ENCODE peak calls at places on chromosome 16, in six cellular contexts. O, E, T, W, A and R are unnamed samples.

GRCh38 chr16:68592466-68593337 is 52.4 kb upstream of the CDH3 start:
- DNase-seq in O (no peak), E (no peak), T (no peak), W (no peak), A (no peak), R (no peak)

GRCh38 chr16:66572356-66572755 is 6.1 kb downstream of the CMTM1 start:
- DNase-seq in O (no peak), E (no peak), T (no peak), W (no peak), A (no peak), R (no peak)

GRCh38 chr16:68902376-68903345 is 59.3 kb downstream of the TANGO6 start:
- DNase-seq in O (no peak), E (no peak), T (peak), W (peak), A (peak), R (peak)

GRCh38 chr16:13863075-13863765 is 56.7 kb upstream of the ERCC4 start:
- DNase-seq in O (no peak), E (no peak), T (no peak), W (no peak), A (no peak), R (no peak)

GRCh38 chr16:4506450-4506849 is 30.3 kb downstream of the HMOX2 start:
- DNase-seq in O (no peak), E (no peak), T (peak), W (peak), A (no peak), R (peak)

GRCh38 chr16:24135624-24136296 is 120.4 kb upstream of the CACNG3 start:
- DNase-seq in O (no peak), E (no peak), T (no peak), W (no peak), A (no peak), R (no peak)

GRCh38 chr16:58028541-58029070 is 3.1 kb downstream of the MMP15 start:
- DNase-seq in O (no peak), E (no peak), T (no peak), W (no peak), A (no peak), R (no peak)

GRCh38 chr16:78122774-78123315 is 23.4 kb downstream of the WWOX start:
- DNase-seq in O (no peak), E (no peak), T (no peak), W (peak), A (peak), R (no peak)

GRCh38 chr16:80744856-80745255 is 59.5 kb downstream of the CDYL2 start:
- DNase-seq in O (no peak), E (no peak), T (no peak), W (no peak), A (no peak), R (no peak)

GRCh38 chr16:16821261-16821660 is 442.3 kb downstream of the NPIPA7 start:
- DNase-seq in O (no peak), E (no peak), T (no peak), W (no peak), A (no peak), R (no peak)

GRCh38 chr16:78045865-78046581 is 23.7 kb downstream of the CLEC3A start:
- DNase-seq in O (peak), E (peak), T (peak), W (peak), A (peak), R (peak)

GRCh38 chr16:67649494-67649931 is 4.6 kb downstream of the CARMIL2 start:
- DNase-seq in O (no peak), E (no peak), T (no peak), W (no peak), A (no peak), R (no peak)

GRCh38 chr16:11603331-11603750 is 16.6 kb upstream of the LITAF start:
- DNase-seq in O (no peak), E (no peak), T (no peak), W (no peak), A (no peak), R (no peak)

GRCh38 chr16:55809386-55809785 is 23.5 kb downstream of the CES1 start:
- DNase-seq in O (no peak), E (no peak), T (no peak), W (no peak), A (no peak), R (no peak)

GRCh38 chr16:77589071-77589755 is 133.1 kb upstream of the NUDT7 start:
- DNase-seq in O (no peak), E (no peak), T (no peak), W (no peak), A (no peak), R (no peak)

GRCh38 chr16:74770826-74771526 is 3.6 kb downstream of the FA2H start:
- DNase-seq in O (no peak), E (no peak), T (no peak), W (no peak), A (no peak), R (no peak)

GRCh38 chr16:14650629-14651028 is 17.9 kb downstream of the BFAR start:
- DNase-seq in O (no peak), E (no peak), T (no peak), W (no peak), A (no peak), R (no peak)

GRCh38 chr16:57828272-57829161 is 26.2 kb upstream of the KIFC3 start:
- DNase-seq in O (no peak), E (no peak), T (no peak), W (no peak), A (no peak), R (no peak)

GRCh38 chr16:88807142-88807625 is 3.6 kb downstream of the CDT1 start:
- DNase-seq in O (no peak), E (no peak), T (no peak), W (no peak), A (no peak), R (no peak)

GRCh38 chr16:14473488-14473887 is 156.6 kb downstream of the PARN start:
- DNase-seq in O (no peak), E (no peak), T (no peak), W (no peak), A (no peak), R (no peak)

GRCh38 chr16:88907768-88908167 is 41.3 kb upstream of the PABPN1L start:
- DNase-seq in O (no peak), E (no peak), T (no peak), W (no peak), A (no peak), R (no peak)

GRCh38 chr16:67967183-67967955 is 1.1 kb downstream of the SLC12A4 start:
- DNase-seq in O (no peak), E (no peak), T (no peak), W (no peak), A (no peak), R (no peak)

GRCh38 chr16:81585785-81586184 is 141.2 kb downstream of the CMIP start:
- DNase-seq in O (no peak), E (no peak), T (no peak), W (no peak), A (no peak), R (no peak)

GRCh38 chr16:11076259-11077018 is 132.1 kb downstream of the CLEC16A start:
- DNase-seq in O (no peak), E (no peak), T (no peak), W (peak), A (no peak), R (no peak)

GRCh38 chr16:11852092-11852809 is 909 bp upstream of the RSL1D1 start:
- DNase-seq in O (no peak), E (no peak), T (no peak), W (no peak), A (no peak), R (no peak)

GRCh38 chr16:89325861-89326471 is 108.5 kb downstream of the ZNF778 start:
- DNase-seq in O (peak), E (no peak), T (no peak), W (peak), A (peak), R (no peak)

GRCh38 chr16:3188925-3189825 is 1.2 kb downstream of the OR1F1 start:
- DNase-seq in O (no peak), E (no peak), T (no peak), W (peak), A (no peak), R (peak)

GRCh38 chr16:2288701-2289100 is 20.8 kb upstream of the RNPS1 start:
- DNase-seq in O (no peak), E (no peak), T (no peak), W (no peak), A (no peak), R (no peak)

GRCh38 chr16:56610017-56610608 is 1.7 kb downstream of the MT2A start:
- DNase-seq in O (peak), E (no peak), T (no peak), W (no peak), A (no peak), R (no peak)

GRCh38 chr16:79003026-79003617 is 597.4 kb downstream of the MAF start:
- DNase-seq in O (no peak), E (no peak), T (no peak), W (no peak), A (no peak), R (no peak)

GRCh38 chr16:2942045-2942444 is 22.0 kb upstream of the KREMEN2 start:
- DNase-seq in O (no peak), E (no peak), T (no peak), W (no peak), A (no peak), R (no peak)

GRCh38 chr16:81035975-81036750 is 521 bp downstream of the ATMIN start:
- DNase-seq in O (peak), E (peak), T (peak), W (peak), A (no peak), R (peak)

GRCh38 chr16:66662445-66663194 is 33.9 kb downstream of the CMTM4 start:
- DNase-seq in O (no peak), E (no peak), T (no peak), W (no peak), A (no peak), R (no peak)

GRCh38 chr16:67707790-67708189 is 11.3 kb downstream of the GFOD2 start:
- DNase-seq in O (no peak), E (no peak), T (no peak), W (no peak), A (no peak), R (no peak)

DNA sequence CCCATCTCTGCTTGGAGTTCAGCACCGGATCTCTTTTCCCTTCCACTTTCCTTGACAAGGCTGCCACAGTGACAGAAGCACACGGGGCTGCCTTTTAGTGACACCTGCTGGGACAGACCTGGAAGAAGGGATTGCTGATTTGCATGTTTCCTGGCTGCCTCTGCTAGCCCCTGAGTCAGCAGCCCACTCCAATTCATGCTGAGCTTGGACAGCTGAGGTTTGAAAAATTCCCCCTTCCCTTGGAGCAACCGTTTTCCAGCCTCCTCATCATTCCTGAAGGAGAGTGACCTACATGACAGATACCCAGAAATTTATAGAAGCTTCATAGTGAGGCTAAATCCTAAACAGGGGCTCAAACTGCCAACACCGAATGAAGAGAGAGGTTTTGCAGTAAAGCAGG is 18.8 kb upstream of the RBL2 start:
- DNase-seq in O (no peak), E (no peak), T (no peak), W (no peak), A (no peak), R (no peak)
- TF ChIP-seq CTCF in O (no peak), E (no peak), T (no peak), W (no peak), A (no peak), R (no peak)

GRCh38 chr16:87461466-87461975 is 31.3 kb downstream of the ZCCHC14 start:
- DNase-seq in O (peak), E (peak), T (peak), W (peak), A (no peak), R (peak)
- TF ChIP-seq CTCF in O (peak), E (peak), T (peak), W (peak), A (no peak), R (peak)

GRCh38 chr16:72836985-72837384 is 210.9 kb downstream of the ZFHX3 start:
- DNase-seq in O (no peak), E (no peak), T (no peak), W (no peak), A (no peak), R (no peak)
- TF ChIP-seq CTCF in O (no peak), E (no peak), T (peak), W (no peak), A (no peak), R (no peak)

DNA sequence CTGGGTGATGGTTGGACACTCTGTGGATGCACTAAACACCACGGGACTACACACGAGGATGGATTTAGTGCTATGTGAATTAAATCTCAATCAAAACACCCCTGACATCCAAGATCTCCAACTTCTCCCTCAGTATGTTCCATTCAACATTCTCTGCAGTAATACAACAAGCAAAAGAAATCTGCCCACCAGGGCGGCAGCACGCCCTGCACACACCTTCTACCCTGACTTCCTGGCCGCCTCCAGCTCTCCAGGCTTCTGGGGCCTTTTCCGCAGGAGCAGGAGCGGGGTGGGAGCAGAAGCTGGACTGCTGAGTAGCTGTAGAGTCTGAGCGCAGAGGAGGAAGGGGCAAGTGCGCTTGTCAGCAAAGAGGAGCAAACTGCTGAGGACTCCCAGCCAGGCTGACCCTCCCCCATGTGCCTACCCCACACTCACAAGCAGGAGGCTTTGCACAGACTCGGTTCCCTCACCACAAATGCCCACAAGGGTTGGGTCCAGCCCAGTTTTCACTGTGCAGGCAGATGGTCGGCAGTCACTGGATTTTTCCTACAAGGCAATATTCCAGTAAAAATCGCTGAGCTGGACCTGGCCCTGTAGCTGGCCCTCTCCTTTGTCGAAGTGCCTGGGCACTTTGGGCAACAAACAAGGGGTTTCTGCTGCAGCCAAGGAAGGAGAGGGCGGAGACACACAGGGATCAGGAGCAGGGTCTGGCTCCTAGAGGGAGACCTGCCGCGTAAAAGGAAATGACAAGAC is 22.8 kb downstream of the ZDHHC7 start:
- DNase-seq in O (no peak), E (no peak), T (no peak), W (no peak), A (no peak), R (no peak)
- TF ChIP-seq CTCF in O (no peak), E (no peak), T (no peak), W (no peak), A (no peak), R (no peak)

DNA sequence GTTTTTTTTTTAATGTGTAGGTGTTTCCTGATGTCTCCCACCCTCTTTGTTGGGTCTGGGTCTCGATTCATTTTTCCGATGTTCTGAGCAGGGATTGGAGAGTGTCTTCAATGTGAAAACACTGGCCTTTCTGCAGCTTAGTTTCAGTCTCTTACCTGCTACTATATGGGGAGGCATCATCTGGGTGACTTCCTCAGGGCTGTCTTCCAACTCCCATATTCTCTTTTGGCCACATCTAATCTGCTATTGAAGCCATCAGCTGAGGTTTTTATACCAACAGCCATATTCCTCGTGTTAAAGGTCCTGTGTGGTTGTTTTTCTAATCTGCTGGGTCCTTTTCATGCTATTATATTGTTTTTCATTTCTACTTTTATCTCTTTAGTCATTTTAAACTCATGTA is 13.2 kb upstream of the SSTR5 start:
- DNase-seq in O (no peak), E (no peak), T (no peak), W (no peak), A (no peak), R (no peak)
- TF ChIP-seq CTCF in O (no peak), E (no peak), T (no peak), W (no peak), A (no peak), R (no peak)